ENCODE peak calls at places on chromosomes 2 and 18, in six cellular contexts. L, E, X, I, U and J are unnamed samples. For H3K27me3, the result is how much of the 10 kb centered on the place peaks cover.

GRCh38 chr18:2254977-2255376 is 316.3 kb downstream of the METTL4 start:
- DNase-seq in L (no peak), E (no peak), X (no peak), I (no peak), U (no peak), J (no peak)

GRCh38 chr2:134576478-134576877 is 142.3 kb downstream of the TMEM163 start:
- DNase-seq in L (no peak), E (no peak), X (no peak), I (no peak), U (no peak), J (peak)

GRCh38 chr2:192236136-192236535 is 41.4 kb upstream of the TMEFF2 start:
- DNase-seq in L (no peak), E (no peak), X (no peak), I (no peak), U (no peak), J (no peak)

GRCh38 chr18:9898792-9899549 is 13.2 kb downstream of the TXNDC2 start:
- DNase-seq in L (no peak), E (no peak), X (no peak), I (no peak), U (peak), J (no peak)

GRCh38 chr2:1670636-1671035 is 73.7 kb downstream of the PXDN start:
- DNase-seq in L (no peak), E (no peak), X (no peak), I (no peak), U (no peak), J (no peak)

GRCh38 chr18:73724908-73725307 is 422.7 kb downstream of the FBXO15 start:
- DNase-seq in L (no peak), E (no peak), X (no peak), I (no peak), U (no peak), J (no peak)

GRCh38 chr18:38312532-38312931 is 746.9 kb upstream of the CELF4 start:
- DNase-seq in L (no peak), E (no peak), X (no peak), I (no peak), U (no peak), J (no peak)

GRCh38 chr2:230927711-230928341 is 2.8 kb upstream of the GPR55 start:
- DNase-seq in L (peak), E (no peak), X (no peak), I (no peak), U (no peak), J (no peak)

GRCh38 chr2:20579866-20580265 is 71.0 kb downstream of the HS1BP3 start:
- DNase-seq in L (peak), E (no peak), X (no peak), I (no peak), U (peak), J (no peak)

GRCh38 chr2:210475726-210476125 is 833 bp downstream of the LANCL1 start:
- DNase-seq in L (no peak), E (no peak), X (no peak), I (no peak), U (no peak), J (no peak)

GRCh38 chr2:160584972-160585494 is 91.4 kb upstream of the RBMS1 start:
- DNase-seq in L (no peak), E (no peak), X (no peak), I (no peak), U (no peak), J (no peak)

GRCh38 chr18:59266876-59267510 is 6.3 kb downstream of the RAX start:
- DNase-seq in L (no peak), E (no peak), X (no peak), I (no peak), U (no peak), J (no peak)

GRCh38 chr18:59266459-59266858 is 6.8 kb downstream of the RAX start:
- DNase-seq in L (no peak), E (no peak), X (no peak), I (no peak), U (no peak), J (no peak)

GRCh38 chr18:59268722-59269562 is 4.3 kb downstream of the RAX start:
- DNase-seq in L (no peak), E (no peak), X (no peak), I (no peak), U (no peak), J (no peak)

GRCh38 chr18:59268127-59268721 is 5.0 kb downstream of the RAX start:
- DNase-seq in L (no peak), E (no peak), X (no peak), I (no peak), U (no peak), J (no peak)

DNA sequence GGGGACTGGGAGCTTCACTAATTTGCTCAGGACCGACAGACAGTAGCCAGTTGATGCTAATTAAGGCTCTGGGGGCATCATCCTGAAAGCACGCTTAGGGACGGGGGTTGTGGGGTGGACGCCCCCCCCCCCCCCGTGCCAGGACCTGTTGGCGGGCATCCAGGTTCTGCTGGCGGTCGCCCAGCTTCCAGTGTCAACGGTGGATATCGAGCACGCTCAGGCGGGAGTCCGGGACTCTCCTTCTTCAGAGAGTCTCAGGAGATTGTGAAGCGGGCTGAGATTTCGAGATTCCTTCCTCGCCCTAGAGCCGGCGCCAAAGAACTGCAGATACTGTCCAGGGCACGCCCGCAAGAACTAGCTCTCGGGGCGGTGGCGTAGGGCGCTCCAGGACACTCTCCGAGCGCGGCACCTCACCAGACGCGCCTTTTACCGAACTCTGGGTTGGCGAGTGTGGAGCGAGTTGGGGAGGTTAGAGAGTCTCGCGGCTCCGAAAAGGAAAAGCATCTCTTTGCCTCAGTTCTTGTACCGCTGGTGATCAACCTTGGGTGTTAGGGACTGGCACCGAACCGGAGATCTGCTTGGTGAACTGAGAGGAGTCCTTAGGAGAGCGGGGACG is 5.6 kb downstream of the RAX start:
- DNase-seq in L (no peak), E (no peak), X (no peak), I (no peak), U (no peak), J (no peak)
- H3K27me3 ChIP-seq in L (half or more), E (under half), X (half or more), I (under half), U (under half), J (under half)

GRCh38 chr2:122028371-122029102 is 273.1 kb downstream of the TSN start:
- DNase-seq in L (no peak), E (no peak), X (no peak), I (no peak), U (no peak), J (no peak)

GRCh38 chr2:122029456-122029855 is 274.0 kb downstream of the TSN start:
- DNase-seq in L (no peak), E (no peak), X (no peak), I (no peak), U (no peak), J (no peak)

GRCh38 chr2:122031544-122032263 is 276.3 kb downstream of the TSN start:
- DNase-seq in L (no peak), E (peak), X (no peak), I (no peak), U (peak), J (no peak)

GRCh38 chr2:122027510-122028217 is 272.2 kb downstream of the TSN start:
- DNase-seq in L (no peak), E (no peak), X (no peak), I (no peak), U (no peak), J (no peak)

DNA sequence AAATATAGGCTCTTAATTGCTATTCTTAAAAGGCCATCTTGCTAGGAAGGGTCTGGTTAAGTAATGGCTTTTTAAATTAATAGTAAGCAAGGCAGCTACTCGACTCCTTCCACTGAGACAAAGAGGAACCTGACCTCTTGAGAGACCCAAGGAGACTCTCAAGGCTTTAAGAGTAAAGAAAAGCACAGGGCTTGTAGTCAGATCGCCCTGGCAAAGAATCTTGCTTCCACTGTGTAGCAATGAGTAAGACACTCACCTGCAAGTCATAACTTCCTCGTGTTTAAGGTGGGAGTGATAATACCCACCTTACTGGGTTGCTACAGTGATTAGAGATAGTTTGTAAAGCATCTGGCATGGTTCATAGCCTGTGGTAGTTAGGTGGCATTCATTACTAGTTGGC is 274.5 kb downstream of the TSN start:
- DNase-seq in L (no peak), E (no peak), X (no peak), I (no peak), U (peak), J (no peak)
- H3K27me3 ChIP-seq in L (under half), E (under half), X (under half), I (under half), U (half or more), J (under half)

DNA sequence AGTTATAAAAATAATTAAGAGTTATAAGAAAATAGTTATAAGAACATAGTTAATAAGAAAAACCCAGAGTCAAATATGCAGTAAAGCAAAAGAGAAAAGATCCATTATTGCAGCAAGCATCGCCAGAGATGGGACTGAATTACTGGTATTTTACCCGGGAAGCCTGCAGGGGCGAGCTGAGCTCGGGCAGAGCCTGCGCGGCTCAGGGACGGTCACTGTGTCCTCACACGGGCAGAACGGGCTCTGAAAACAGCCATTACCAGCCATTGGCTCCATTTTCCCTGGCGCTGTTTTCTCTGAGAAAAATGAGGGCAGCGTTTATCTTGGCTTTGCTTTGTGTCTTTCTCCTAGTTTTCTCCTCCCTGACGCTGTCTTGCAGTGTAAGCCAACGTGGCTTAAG is 95.3 kb upstream of the ALKAL2 start:
- DNase-seq in L (no peak), E (no peak), X (no peak), I (no peak), U (no peak), J (no peak)
- H3K27me3 ChIP-seq in L (under half), E (under half), X (under half), I (under half), U (under half), J (under half)

DNA sequence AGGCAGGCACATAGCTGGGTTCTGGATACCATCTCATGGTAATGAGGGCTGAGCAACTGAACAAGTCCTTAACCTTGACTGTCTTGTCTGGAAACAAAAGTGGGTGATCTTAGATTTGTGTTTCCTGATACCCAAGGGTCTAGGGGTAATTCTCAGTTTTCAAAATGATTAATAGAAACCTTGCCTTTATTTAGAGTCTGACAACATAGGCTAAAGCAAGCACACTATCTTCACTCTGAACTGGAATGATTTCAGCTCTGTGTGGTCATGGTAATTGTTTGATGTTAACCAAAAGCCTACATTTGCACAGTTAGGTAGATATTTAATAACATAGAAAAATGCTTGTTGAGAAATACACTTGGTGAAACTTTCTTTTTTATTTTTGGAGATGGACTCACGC is 6.8 kb upstream of the LAMA3 start:
- DNase-seq in L (no peak), E (no peak), X (no peak), I (no peak), U (no peak), J (no peak)
- H3K27me3 ChIP-seq in L (under half), E (under half), X (under half), I (under half), U (under half), J (under half)

DNA sequence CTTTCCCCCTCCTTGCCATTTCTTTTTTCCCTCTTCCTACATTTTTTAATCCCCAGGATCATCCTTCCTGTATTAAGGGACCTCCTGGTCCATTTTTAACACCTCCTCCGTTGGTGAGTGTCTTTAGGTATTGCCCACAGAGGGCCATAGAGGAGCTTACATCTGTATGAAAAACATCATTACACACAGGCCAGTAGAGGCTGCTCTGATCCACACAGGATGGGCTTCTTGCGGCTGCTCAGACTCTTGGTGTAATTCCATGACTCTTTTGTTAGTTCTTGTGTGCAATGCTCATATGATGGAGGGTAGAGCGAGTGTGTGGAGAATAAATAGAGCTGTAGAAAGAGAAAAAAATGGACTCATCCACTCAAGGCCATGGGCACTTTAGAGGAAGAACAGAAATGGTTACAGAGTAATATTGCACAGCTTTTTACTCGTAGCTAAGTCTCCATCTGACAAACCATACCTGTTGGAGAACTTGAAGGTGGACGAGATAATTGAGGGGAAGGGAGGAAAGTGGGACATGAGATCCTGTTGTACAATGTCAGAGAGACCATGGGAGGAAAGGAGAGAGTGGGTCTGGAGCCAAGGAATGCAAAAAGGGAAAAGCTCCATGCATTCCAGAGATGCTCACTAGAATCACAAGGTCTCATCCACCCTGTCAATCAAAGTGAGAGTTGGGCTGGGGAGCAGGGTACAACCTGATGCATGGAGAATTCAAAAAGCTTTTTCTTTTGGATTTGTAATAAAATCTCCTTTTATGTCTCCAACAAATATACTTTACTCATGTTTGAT is 129.7 kb upstream of the TNP1 start:
- DNase-seq in L (no peak), E (peak), X (no peak), I (no peak), U (no peak), J (no peak)
- H3K27me3 ChIP-seq in L (under half), E (under half), X (under half), I (under half), U (under half), J (under half)

DNA sequence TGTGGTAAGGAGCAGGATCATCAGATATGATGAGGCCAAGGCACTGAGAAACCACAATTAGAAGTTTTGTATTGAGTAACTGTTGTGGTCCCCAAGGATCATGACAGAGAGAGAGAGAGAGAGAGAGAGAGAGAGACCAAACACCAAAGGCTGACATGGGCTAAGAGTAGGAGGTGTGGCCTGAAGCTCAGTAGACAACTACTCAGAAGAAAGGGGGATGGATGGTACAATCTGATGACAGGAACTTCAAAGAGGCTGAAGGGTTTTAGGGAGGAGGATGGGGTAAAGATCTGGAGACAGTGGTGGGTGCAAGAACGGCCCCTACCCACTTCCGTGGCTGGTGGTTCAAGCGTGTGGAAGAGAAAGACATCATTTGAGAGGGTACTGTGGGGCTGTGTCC is 135.0 kb downstream of the DCDC2C start:
- DNase-seq in L (no peak), E (no peak), X (no peak), I (no peak), U (no peak), J (no peak)
- H3K27me3 ChIP-seq in L (under half), E (under half), X (under half), I (under half), U (half or more), J (under half)

DNA sequence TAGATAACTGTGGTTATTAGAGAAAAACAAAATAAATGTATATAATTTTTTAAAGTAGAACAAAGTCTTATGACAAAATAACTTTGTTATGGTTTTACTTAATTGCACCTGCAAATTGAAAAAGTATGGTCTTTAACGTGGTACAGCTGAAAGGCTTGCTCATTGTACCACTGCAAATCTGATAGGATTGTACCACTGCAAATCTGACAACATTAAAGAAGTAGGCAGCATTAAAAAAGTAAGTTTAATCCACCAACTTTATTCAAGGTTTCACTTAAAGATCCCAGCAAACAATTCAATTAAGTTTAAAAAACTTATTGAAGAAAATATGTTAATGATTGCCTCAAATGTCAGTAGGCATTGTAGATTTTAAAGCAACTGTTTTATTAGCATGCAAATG is 4.7 kb downstream of the SP5 start:
- DNase-seq in L (no peak), E (no peak), X (no peak), I (no peak), U (no peak), J (no peak)
- H3K27me3 ChIP-seq in L (half or more), E (under half), X (under half), I (under half), U (under half), J (half or more)

GRCh38 chr2:103166406-103167324 is 404.8 kb downstream of the TMEM182 start:
- DNase-seq in L (no peak), E (no peak), X (no peak), I (no peak), U (no peak), J (no peak)
- H3K27me3 ChIP-seq in L (under half), E (half or more), X (under half), I (under half), U (half or more), J (under half)

DNA sequence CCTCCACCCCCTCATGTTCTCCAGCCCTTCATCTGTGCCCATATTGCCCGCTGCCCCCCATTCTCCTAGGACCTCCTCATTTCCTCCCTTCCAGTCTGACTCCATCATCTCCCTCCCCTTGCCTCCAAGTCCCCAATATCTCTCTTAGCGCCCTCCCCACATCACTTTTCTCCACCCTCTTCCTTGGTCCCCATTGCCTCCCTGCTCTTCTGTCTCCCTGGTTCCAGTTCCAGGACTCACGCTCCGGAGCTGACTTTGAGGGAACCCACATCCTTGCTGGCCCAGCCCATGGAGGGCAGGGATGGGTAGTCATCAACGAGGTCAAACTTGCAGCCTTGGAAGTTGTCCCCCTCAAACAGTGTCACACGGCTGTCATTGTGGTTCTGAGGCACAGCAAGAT is 2.6 kb downstream of the CRYBA2 start:
- DNase-seq in L (no peak), E (no peak), X (no peak), I (no peak), U (no peak), J (no peak)
- H3K27me3 ChIP-seq in L (half or more), E (under half), X (half or more), I (half or more), U (half or more), J (half or more)